ENCODE peak calls at places on chromosomes 4 and X, in five cellular contexts. One of them, this sample, is unnamed.

GRCh38 chr4:160406426-160406825 is 1303.5 kb downstream of the RAPGEF2 start:
- DNase-seq in activated T-helper 1 cell treated with Interleukin-2 at 50 U/mL for 16 hours: no peak
- DNase-seq in cardiac muscle cell: no peak
- DNase-seq in brain microvascular endothelial cell: no peak
- DNase-seq in H7: no peak
- DNase-seq in this sample: no peak

GRCh38 chr4:53981573-53981972 is 82.8 kb downstream of the CHIC2 start:
- DNase-seq in activated T-helper 1 cell treated with Interleukin-2 at 50 U/mL for 16 hours: no peak
- DNase-seq in cardiac muscle cell: no peak
- DNase-seq in brain microvascular endothelial cell: no peak
- DNase-seq in H7: no peak
- DNase-seq in this sample: no peak

GRCh38 chr4:6332042-6332668 is 62.5 kb downstream of the WFS1 start:
- DNase-seq in activated T-helper 1 cell treated with Interleukin-2 at 50 U/mL for 16 hours: no peak
- DNase-seq in cardiac muscle cell: peak; percentile 53
- DNase-seq in brain microvascular endothelial cell: peak; percentile 12
- DNase-seq in H7: peak; percentile 91
- DNase-seq in this sample: no peak

GRCh38 chr4:98688416-98689290 is 30.2 kb upstream of the TSPAN5 start:
- DNase-seq in activated T-helper 1 cell treated with Interleukin-2 at 50 U/mL for 16 hours: no peak
- DNase-seq in cardiac muscle cell: no peak
- DNase-seq in brain microvascular endothelial cell: peak; percentile 63
- DNase-seq in H7: no peak
- DNase-seq in this sample: no peak

GRCh38 chr4:81913427-81913878 is 441.7 kb upstream of the RASGEF1B start:
- DNase-seq in activated T-helper 1 cell treated with Interleukin-2 at 50 U/mL for 16 hours: peak; percentile 19
- DNase-seq in cardiac muscle cell: peak; percentile 76
- DNase-seq in brain microvascular endothelial cell: peak; percentile 24
- DNase-seq in H7: peak; percentile 67
- DNase-seq in this sample: no peak

GRCh38 chr4:88200186-88200585 is 41.7 kb upstream of the ABCG2 start:
- DNase-seq in activated T-helper 1 cell treated with Interleukin-2 at 50 U/mL for 16 hours: no peak
- DNase-seq in cardiac muscle cell: no peak
- DNase-seq in brain microvascular endothelial cell: no peak
- DNase-seq in H7: no peak
- DNase-seq in this sample: no peak

GRCh38 chr4:3013839-3014350 is 50.5 kb downstream of the GRK4 start:
- DNase-seq in activated T-helper 1 cell treated with Interleukin-2 at 50 U/mL for 16 hours: no peak
- DNase-seq in cardiac muscle cell: peak; percentile 73
- DNase-seq in brain microvascular endothelial cell: no peak
- DNase-seq in H7: no peak
- DNase-seq in this sample: no peak

GRCh38 chrX:13387656-13388421 is 68.0 kb upstream of the ATXN3L start:
- DNase-seq in activated T-helper 1 cell treated with Interleukin-2 at 50 U/mL for 16 hours: no peak
- DNase-seq in cardiac muscle cell: no peak
- DNase-seq in brain microvascular endothelial cell: no peak
- DNase-seq in H7: no peak
- DNase-seq in this sample: no peak

GRCh38 chrX:53263597-53264094 is 17.7 kb downstream of the IQSEC2 start:
- DNase-seq in activated T-helper 1 cell treated with Interleukin-2 at 50 U/mL for 16 hours: no peak
- DNase-seq in cardiac muscle cell: no peak
- DNase-seq in brain microvascular endothelial cell: peak; percentile 58
- DNase-seq in H7: no peak
- DNase-seq in this sample: no peak

GRCh38 chr4:100286601-100287000 is 96.3 kb upstream of the DDIT4L start:
- DNase-seq in activated T-helper 1 cell treated with Interleukin-2 at 50 U/mL for 16 hours: no peak
- DNase-seq in cardiac muscle cell: no peak
- DNase-seq in brain microvascular endothelial cell: no peak
- DNase-seq in H7: peak; percentile 3
- DNase-seq in this sample: no peak

GRCh38 chrX:123219916-123220315 is 35.8 kb downstream of the GRIA3 start:
- DNase-seq in activated T-helper 1 cell treated with Interleukin-2 at 50 U/mL for 16 hours: no peak
- DNase-seq in cardiac muscle cell: peak; percentile 43
- DNase-seq in brain microvascular endothelial cell: no peak
- DNase-seq in H7: peak; percentile 33
- DNase-seq in this sample: no peak

GRCh38 chr4:165994706-165995105 is 121.7 kb downstream of the TLL1 start:
- DNase-seq in activated T-helper 1 cell treated with Interleukin-2 at 50 U/mL for 16 hours: no peak
- DNase-seq in cardiac muscle cell: no peak
- DNase-seq in brain microvascular endothelial cell: peak; percentile 34
- DNase-seq in H7: no peak
- DNase-seq in this sample: no peak

GRCh38 chrX:49995795-49996455 is 73.5 kb downstream of the CLCN5 start:
- DNase-seq in activated T-helper 1 cell treated with Interleukin-2 at 50 U/mL for 16 hours: no peak
- DNase-seq in cardiac muscle cell: no peak
- DNase-seq in brain microvascular endothelial cell: no peak
- DNase-seq in H7: no peak
- DNase-seq in this sample: no peak

GRCh38 chrX:73262991-73263390 is 48.3 kb upstream of the NAP1L2 start:
- DNase-seq in activated T-helper 1 cell treated with Interleukin-2 at 50 U/mL for 16 hours: no peak
- DNase-seq in cardiac muscle cell: no peak
- DNase-seq in brain microvascular endothelial cell: no peak
- DNase-seq in H7: peak; percentile 5
- DNase-seq in this sample: no peak

GRCh38 chrX:134821901-134822300 is 163.6 kb upstream of the PLAC1 start:
- DNase-seq in activated T-helper 1 cell treated with Interleukin-2 at 50 U/mL for 16 hours: no peak
- DNase-seq in cardiac muscle cell: no peak
- DNase-seq in brain microvascular endothelial cell: no peak
- DNase-seq in H7: no peak
- DNase-seq in this sample: no peak

GRCh38 chrX:70470850-70471289 is 26.2 kb downstream of the DLG3 start:
- DNase-seq in activated T-helper 1 cell treated with Interleukin-2 at 50 U/mL for 16 hours: no peak
- DNase-seq in cardiac muscle cell: no peak
- DNase-seq in brain microvascular endothelial cell: no peak
- DNase-seq in H7: no peak
- DNase-seq in this sample: no peak

GRCh38 chrX:151902813-151903591 is 9.7 kb upstream of the MAGEA4 start:
- DNase-seq in activated T-helper 1 cell treated with Interleukin-2 at 50 U/mL for 16 hours: no peak
- DNase-seq in cardiac muscle cell: no peak
- DNase-seq in brain microvascular endothelial cell: peak; percentile 85
- DNase-seq in H7: no peak
- DNase-seq in this sample: no peak

GRCh38 chrX:113222305-113222704 is 381.7 kb upstream of the AMOT start:
- DNase-seq in activated T-helper 1 cell treated with Interleukin-2 at 50 U/mL for 16 hours: no peak
- DNase-seq in cardiac muscle cell: peak; percentile 2
- DNase-seq in brain microvascular endothelial cell: no peak
- DNase-seq in H7: no peak
- DNase-seq in this sample: no peak

GRCh38 chr4:1898681-1899080 is 27.5 kb downstream of the NSD2 start:
- DNase-seq in activated T-helper 1 cell treated with Interleukin-2 at 50 U/mL for 16 hours: no peak
- DNase-seq in cardiac muscle cell: no peak
- DNase-seq in brain microvascular endothelial cell: no peak
- DNase-seq in H7: no peak
- DNase-seq in this sample: no peak

GRCh38 chr4:54898941-54899340 is 226.5 kb downstream of the KDR start:
- DNase-seq in activated T-helper 1 cell treated with Interleukin-2 at 50 U/mL for 16 hours: no peak
- DNase-seq in cardiac muscle cell: no peak
- DNase-seq in brain microvascular endothelial cell: peak; percentile 30
- DNase-seq in H7: no peak
- DNase-seq in this sample: no peak

GRCh38 chrX:106752101-106752678 is 25.7 kb downstream of the RNF128 start:
- DNase-seq in activated T-helper 1 cell treated with Interleukin-2 at 50 U/mL for 16 hours: no peak
- DNase-seq in cardiac muscle cell: peak; percentile 20
- DNase-seq in brain microvascular endothelial cell: peak; percentile 12
- DNase-seq in H7: no peak
- DNase-seq in this sample: no peak

GRCh38 chr4:86035688-86036087 is 324.2 kb downstream of the MAPK10 start:
- DNase-seq in activated T-helper 1 cell treated with Interleukin-2 at 50 U/mL for 16 hours: no peak
- DNase-seq in cardiac muscle cell: no peak
- DNase-seq in brain microvascular endothelial cell: no peak
- DNase-seq in H7: no peak
- DNase-seq in this sample: no peak

GRCh38 chr4:40842725-40843401 is 93.1 kb downstream of the NSUN7 start:
- DNase-seq in activated T-helper 1 cell treated with Interleukin-2 at 50 U/mL for 16 hours: no peak
- DNase-seq in cardiac muscle cell: no peak
- DNase-seq in brain microvascular endothelial cell: no peak
- DNase-seq in H7: no peak
- DNase-seq in this sample: peak; percentile 41

GRCh38 chrX:17854521-17854920 is 6.6 kb downstream of the RAI2 start:
- DNase-seq in activated T-helper 1 cell treated with Interleukin-2 at 50 U/mL for 16 hours: no peak
- DNase-seq in cardiac muscle cell: no peak
- DNase-seq in brain microvascular endothelial cell: no peak
- DNase-seq in H7: no peak
- DNase-seq in this sample: no peak

GRCh38 chr4:141121768-141122415 is 11.4 kb downstream of the RNF150 start:
- DNase-seq in activated T-helper 1 cell treated with Interleukin-2 at 50 U/mL for 16 hours: no peak
- DNase-seq in cardiac muscle cell: no peak
- DNase-seq in brain microvascular endothelial cell: no peak
- DNase-seq in H7: no peak
- DNase-seq in this sample: no peak

GRCh38 chr4:151730003-151730559 is 30.7 kb downstream of the GATB start:
- DNase-seq in activated T-helper 1 cell treated with Interleukin-2 at 50 U/mL for 16 hours: no peak
- DNase-seq in cardiac muscle cell: no peak
- DNase-seq in brain microvascular endothelial cell: no peak
- DNase-seq in H7: no peak
- DNase-seq in this sample: peak; percentile 81

GRCh38 chr4:82050806-82051205 is 323.0 kb downstream of the HNRNPD start:
- DNase-seq in activated T-helper 1 cell treated with Interleukin-2 at 50 U/mL for 16 hours: no peak
- DNase-seq in cardiac muscle cell: no peak
- DNase-seq in brain microvascular endothelial cell: no peak
- DNase-seq in H7: no peak
- DNase-seq in this sample: no peak

GRCh38 chrX:140477987-140478386 is 26.9 kb downstream of the SOX3 start:
- DNase-seq in activated T-helper 1 cell treated with Interleukin-2 at 50 U/mL for 16 hours: no peak
- DNase-seq in cardiac muscle cell: no peak
- DNase-seq in brain microvascular endothelial cell: no peak
- DNase-seq in H7: peak; percentile 32
- DNase-seq in this sample: no peak